ENCODE peak calls at places on chromosomes 6 and 20, in nine cellular contexts. One of them, this sample, is unnamed.

GRCh38 chr6:161076211-161076677 is 84.7 kb downstream of the MAP3K4 start:
- DNase-seq in brain microvascular endothelial cell: peak; percentile 44
- DNase-seq in heart left ventricle: no peak
- DNase-seq in transverse colon: no peak
- DNase-seq in osteocyte: no peak
- DNase-seq in heart right ventricle: no peak
- DNase-seq in A549: no peak
- DNase-seq in cardiac muscle cell: peak; percentile 25
- DNase-seq in AG10803: no peak
- DNase-seq in this sample: no peak

GRCh38 chr6:72621243-72622093 is at the start of gene KCNQ5:
- DNase-seq in heart left ventricle: peak; percentile 17
- DNase-seq in A549: peak; percentile 24
- DNase-seq in AG10803: peak; percentile 27
- DNase-seq in heart right ventricle: no peak
- DNase-seq in brain microvascular endothelial cell: no peak
- DNase-seq in transverse colon: peak; percentile 8
- DNase-seq in cardiac muscle cell: peak; percentile 52
- DNase-seq in osteocyte: no peak
- DNase-seq in this sample: no peak

GRCh38 chr6:53413326-53413725 is 64.6 kb upstream of the ELOVL5 start:
- DNase-seq in cardiac muscle cell: no peak
- DNase-seq in heart right ventricle: no peak
- DNase-seq in heart left ventricle: no peak
- DNase-seq in osteocyte: no peak
- DNase-seq in transverse colon: no peak
- DNase-seq in AG10803: no peak
- DNase-seq in A549: no peak
- DNase-seq in brain microvascular endothelial cell: no peak
- DNase-seq in this sample: no peak

GRCh38 chr6:150142304-150142656 is 564 bp upstream of the PPP1R14C start:
- DNase-seq in transverse colon: peak; percentile 47
- DNase-seq in AG10803: peak; percentile 83
- DNase-seq in heart right ventricle: no peak
- DNase-seq in brain microvascular endothelial cell: no peak
- DNase-seq in osteocyte: no peak
- DNase-seq in heart left ventricle: peak; percentile 25
- DNase-seq in A549: no peak
- DNase-seq in cardiac muscle cell: peak; percentile 20
- DNase-seq in this sample: no peak

GRCh38 chr6:151620179-151620578 is 126.4 kb downstream of the CCDC170 start:
- DNase-seq in heart right ventricle: no peak
- DNase-seq in transverse colon: no peak
- DNase-seq in A549: no peak
- DNase-seq in cardiac muscle cell: no peak
- DNase-seq in osteocyte: no peak
- DNase-seq in brain microvascular endothelial cell: no peak
- DNase-seq in heart left ventricle: no peak
- DNase-seq in AG10803: no peak
- DNase-seq in this sample: no peak

GRCh38 chr6:39370021-39370420 is 47.5 kb upstream of the KCNK16 start:
- DNase-seq in AG10803: no peak
- DNase-seq in osteocyte: no peak
- DNase-seq in heart left ventricle: no peak
- DNase-seq in transverse colon: no peak
- DNase-seq in brain microvascular endothelial cell: no peak
- DNase-seq in heart right ventricle: no peak
- DNase-seq in A549: no peak
- DNase-seq in cardiac muscle cell: no peak
- DNase-seq in this sample: no peak

GRCh38 chr6:85810558-85810957 is 167.9 kb upstream of the SYNCRIP start:
- DNase-seq in heart right ventricle: no peak
- DNase-seq in A549: no peak
- DNase-seq in heart left ventricle: no peak
- DNase-seq in brain microvascular endothelial cell: no peak
- DNase-seq in cardiac muscle cell: no peak
- DNase-seq in AG10803: no peak
- DNase-seq in transverse colon: no peak
- DNase-seq in osteocyte: no peak
- DNase-seq in this sample: no peak

GRCh38 chr20:51434556-51435256 is 107.8 kb downstream of the NFATC2 start:
- DNase-seq in brain microvascular endothelial cell: peak; percentile 78
- DNase-seq in heart right ventricle: no peak
- DNase-seq in transverse colon: no peak
- DNase-seq in heart left ventricle: no peak
- DNase-seq in AG10803: peak; percentile 83
- DNase-seq in cardiac muscle cell: no peak
- DNase-seq in A549: no peak
- DNase-seq in osteocyte: no peak
- DNase-seq in this sample: no peak

GRCh38 chr6:162900503-162900902 is 172.7 kb downstream of the PACRG start:
- DNase-seq in osteocyte: no peak
- DNase-seq in AG10803: no peak
- DNase-seq in cardiac muscle cell: no peak
- DNase-seq in heart left ventricle: no peak
- DNase-seq in A549: no peak
- DNase-seq in heart right ventricle: no peak
- DNase-seq in brain microvascular endothelial cell: no peak
- DNase-seq in transverse colon: no peak
- DNase-seq in this sample: no peak

GRCh38 chr20:6034134-6034969 is 19.5 kb downstream of the LRRN4 start:
- DNase-seq in osteocyte: no peak
- DNase-seq in heart left ventricle: no peak
- DNase-seq in AG10803: no peak
- DNase-seq in cardiac muscle cell: peak; percentile 85
- DNase-seq in A549: no peak
- DNase-seq in brain microvascular endothelial cell: peak; percentile 16
- DNase-seq in transverse colon: no peak
- DNase-seq in heart right ventricle: no peak
- DNase-seq in this sample: no peak

GRCh38 chr20:58228484-58229197 is at the start of gene ANKRD60:
- DNase-seq in A549: no peak
- DNase-seq in osteocyte: no peak
- DNase-seq in brain microvascular endothelial cell: peak; percentile 65
- DNase-seq in transverse colon: no peak
- DNase-seq in heart left ventricle: no peak
- DNase-seq in AG10803: peak; percentile 13
- DNase-seq in cardiac muscle cell: peak; percentile 61
- DNase-seq in heart right ventricle: no peak
- DNase-seq in this sample: no peak

GRCh38 chr20:58246346-58246745 is 17.9 kb upstream of the ANKRD60 start:
- DNase-seq in A549: peak; percentile 25
- DNase-seq in heart left ventricle: no peak
- DNase-seq in osteocyte: peak; percentile 75
- DNase-seq in AG10803: peak; percentile 38
- DNase-seq in heart right ventricle: no peak
- DNase-seq in transverse colon: no peak
- DNase-seq in brain microvascular endothelial cell: peak; percentile 29
- DNase-seq in cardiac muscle cell: peak; percentile 43
- DNase-seq in this sample: no peak

DNA sequence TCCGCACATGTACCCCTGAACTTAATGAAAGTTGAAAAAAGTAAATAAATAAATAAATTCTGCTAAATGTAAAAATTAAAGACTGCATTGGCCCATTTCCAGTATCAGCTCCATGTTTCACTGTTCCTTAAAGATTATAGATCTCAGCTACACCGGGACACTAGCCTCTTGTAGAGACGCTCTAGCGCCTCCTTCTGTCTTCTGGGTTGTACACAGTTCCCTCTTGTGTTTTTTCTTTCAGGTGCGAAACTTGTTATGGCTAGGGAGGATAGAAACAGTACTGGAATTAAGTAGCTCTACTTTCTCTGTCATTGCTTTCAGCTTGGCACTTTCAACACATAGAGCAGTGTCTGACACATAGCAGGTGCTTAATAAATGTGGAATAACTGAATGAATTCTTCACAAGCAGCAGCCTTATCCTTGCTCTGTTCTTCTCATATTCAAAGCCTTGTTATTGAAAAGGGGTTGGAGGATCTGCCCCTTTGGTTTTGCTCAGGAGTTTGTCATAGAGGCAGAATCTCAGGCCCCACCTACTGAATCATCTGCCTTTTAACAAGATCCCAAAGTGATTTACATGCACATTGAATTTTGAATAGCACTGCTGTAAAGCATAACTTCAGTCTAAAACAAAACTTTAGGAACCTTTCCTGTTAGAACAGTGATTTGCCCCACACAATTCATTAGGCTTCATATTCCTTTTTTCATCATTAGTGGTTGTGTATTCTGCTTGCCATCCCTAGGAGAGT is 92.3 kb downstream of the FIG4 start:
- DNase-seq in heart right ventricle: no peak
- DNase-seq in brain microvascular endothelial cell: no peak
- DNase-seq in heart left ventricle: no peak
- DNase-seq in AG10803: no peak
- DNase-seq in cardiac muscle cell: peak; percentile 51
- DNase-seq in transverse colon: no peak
- DNase-seq in A549: no peak
- DNase-seq in osteocyte: no peak
- DNase-seq in this sample: no peak
- TF ChIP-seq CTCF in heart right ventricle: peak; percentile 36
- TF ChIP-seq CTCF in brain microvascular endothelial cell: peak; percentile 71
- TF ChIP-seq CTCF in heart left ventricle: no peak
- TF ChIP-seq CTCF in AG10803: peak; percentile 27
- TF ChIP-seq CTCF in cardiac muscle cell: peak; percentile 50
- TF ChIP-seq CTCF in transverse colon: no peak
- TF ChIP-seq CTCF in A549: no peak
- TF ChIP-seq CTCF in osteocyte: peak; percentile 24
- TF ChIP-seq CTCF in this sample: peak; percentile 30

GRCh38 chr20:38435555-38435939 is 419 bp upstream of the SNHG17 start:
- DNase-seq in brain microvascular endothelial cell: peak; percentile 95
- DNase-seq in heart right ventricle: no peak
- DNase-seq in AG10803: peak; percentile 67
- DNase-seq in heart left ventricle: no peak
- DNase-seq in osteocyte: no peak
- DNase-seq in cardiac muscle cell: no peak
- DNase-seq in A549: no peak
- DNase-seq in transverse colon: no peak
- DNase-seq in this sample: no peak
- TF ChIP-seq CTCF in brain microvascular endothelial cell: no peak
- TF ChIP-seq CTCF in heart right ventricle: peak; percentile 27
- TF ChIP-seq CTCF in AG10803: no peak
- TF ChIP-seq CTCF in heart left ventricle: no peak
- TF ChIP-seq CTCF in osteocyte: no peak
- TF ChIP-seq CTCF in cardiac muscle cell: no peak
- TF ChIP-seq CTCF in A549: no peak
- TF ChIP-seq CTCF in transverse colon: no peak
- TF ChIP-seq CTCF in this sample: peak; percentile 14

GRCh38 chr6:33957391-33958207 is 153.8 kb upstream of the MLN start:
- DNase-seq in heart left ventricle: no peak
- DNase-seq in brain microvascular endothelial cell: no peak
- DNase-seq in transverse colon: no peak
- DNase-seq in A549: no peak
- DNase-seq in heart right ventricle: no peak
- DNase-seq in cardiac muscle cell: no peak
- DNase-seq in AG10803: no peak
- DNase-seq in osteocyte: no peak
- DNase-seq in this sample: no peak

GRCh38 chr6:33959661-33960344 is 156.0 kb upstream of the MLN start:
- DNase-seq in cardiac muscle cell: no peak
- DNase-seq in AG10803: no peak
- DNase-seq in heart left ventricle: no peak
- DNase-seq in heart right ventricle: no peak
- DNase-seq in A549: no peak
- DNase-seq in transverse colon: no peak
- DNase-seq in osteocyte: no peak
- DNase-seq in brain microvascular endothelial cell: no peak
- DNase-seq in this sample: no peak

GRCh38 chr6:33960345-33961313 is 156.8 kb upstream of the MLN start:
- DNase-seq in AG10803: no peak
- DNase-seq in osteocyte: no peak
- DNase-seq in brain microvascular endothelial cell: no peak
- DNase-seq in heart left ventricle: no peak
- DNase-seq in A549: no peak
- DNase-seq in transverse colon: no peak
- DNase-seq in cardiac muscle cell: peak; percentile 26
- DNase-seq in heart right ventricle: no peak
- DNase-seq in this sample: no peak

GRCh38 chr6:33958208-33958862 is 154.5 kb upstream of the MLN start:
- DNase-seq in heart left ventricle: no peak
- DNase-seq in brain microvascular endothelial cell: no peak
- DNase-seq in transverse colon: no peak
- DNase-seq in A549: no peak
- DNase-seq in AG10803: no peak
- DNase-seq in osteocyte: no peak
- DNase-seq in cardiac muscle cell: peak; percentile 25
- DNase-seq in heart right ventricle: no peak
- DNase-seq in this sample: no peak

DNA sequence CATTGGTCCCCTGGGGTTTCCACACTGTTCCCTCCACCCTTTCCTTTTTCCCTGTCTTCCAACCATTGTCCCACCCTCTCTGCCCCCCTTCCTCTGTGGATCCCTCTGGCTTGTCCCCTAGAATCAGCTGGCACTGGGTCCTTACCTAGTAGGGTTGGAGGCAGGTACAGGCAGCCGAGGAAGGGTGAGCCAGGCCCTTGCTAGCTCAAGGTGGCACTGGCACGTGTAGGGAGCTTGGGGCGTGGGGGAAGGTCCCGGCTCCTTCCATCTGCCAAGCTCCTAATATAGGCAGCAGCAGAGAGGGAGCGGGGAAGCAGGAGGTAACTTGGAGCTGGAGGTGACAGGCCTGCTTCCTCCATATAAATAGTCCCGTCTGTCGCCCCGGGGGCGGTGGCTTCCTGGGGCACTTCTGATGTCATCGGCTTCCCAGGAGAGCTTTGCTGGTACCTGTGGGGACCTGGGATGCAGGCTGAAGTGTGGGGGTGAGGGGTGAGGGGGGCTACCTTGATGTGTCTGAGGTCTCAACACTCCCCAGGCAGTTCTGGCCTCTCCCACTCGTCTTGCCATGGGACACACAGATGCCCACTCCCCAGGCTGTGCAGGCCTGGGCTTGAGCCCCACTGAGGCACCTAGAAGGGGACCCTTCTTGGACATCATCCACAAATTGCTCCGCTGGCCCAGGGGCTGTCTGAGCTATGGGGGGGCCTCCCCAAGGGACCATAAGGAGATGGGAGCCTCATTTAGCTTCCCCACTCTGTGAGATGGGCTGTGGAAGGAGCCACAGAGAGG is 155.3 kb upstream of the MLN start:
- DNase-seq in AG10803: no peak
- DNase-seq in transverse colon: no peak
- DNase-seq in A549: no peak
- DNase-seq in heart right ventricle: no peak
- DNase-seq in heart left ventricle: no peak
- DNase-seq in osteocyte: no peak
- DNase-seq in brain microvascular endothelial cell: no peak
- DNase-seq in cardiac muscle cell: no peak
- DNase-seq in this sample: no peak
- TF ChIP-seq CTCF in AG10803: no peak
- TF ChIP-seq CTCF in transverse colon: no peak
- TF ChIP-seq CTCF in A549: no peak
- TF ChIP-seq CTCF in heart right ventricle: no peak
- TF ChIP-seq CTCF in heart left ventricle: no peak
- TF ChIP-seq CTCF in osteocyte: no peak
- TF ChIP-seq CTCF in brain microvascular endothelial cell: peak; percentile 4
- TF ChIP-seq CTCF in cardiac muscle cell: no peak
- TF ChIP-seq CTCF in this sample: no peak

DNA sequence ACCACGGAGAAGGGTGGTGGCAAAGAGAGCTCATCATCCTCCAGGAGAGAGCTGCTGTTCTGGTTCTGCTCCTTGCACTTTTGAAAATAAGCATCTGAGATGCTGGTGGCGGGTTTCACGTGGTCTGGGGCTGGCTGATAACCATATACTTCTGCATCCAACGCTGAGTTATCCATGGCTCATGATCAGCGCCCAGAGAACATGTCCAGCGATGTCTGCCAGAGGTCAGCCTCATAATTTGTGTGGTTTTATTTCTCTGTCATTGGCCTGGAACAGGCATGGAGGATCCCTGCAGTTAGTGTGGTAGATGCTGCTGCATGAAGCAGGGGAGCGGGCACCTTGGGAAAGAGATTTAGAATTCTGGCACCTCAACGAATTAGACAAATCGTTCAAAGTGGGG is 157.4 kb downstream of the SOD2 start:
- DNase-seq in transverse colon: no peak
- DNase-seq in heart right ventricle: no peak
- DNase-seq in cardiac muscle cell: no peak
- DNase-seq in osteocyte: no peak
- DNase-seq in heart left ventricle: no peak
- DNase-seq in A549: no peak
- DNase-seq in brain microvascular endothelial cell: no peak
- DNase-seq in AG10803: no peak
- DNase-seq in this sample: no peak
- TF ChIP-seq CTCF in transverse colon: no peak
- TF ChIP-seq CTCF in heart right ventricle: no peak
- TF ChIP-seq CTCF in cardiac muscle cell: no peak
- TF ChIP-seq CTCF in osteocyte: no peak
- TF ChIP-seq CTCF in heart left ventricle: no peak
- TF ChIP-seq CTCF in A549: no peak
- TF ChIP-seq CTCF in brain microvascular endothelial cell: no peak
- TF ChIP-seq CTCF in AG10803: no peak
- TF ChIP-seq CTCF in this sample: no peak